ENCODE peak calls at places on chromosome 11, in four cellular contexts. Q, F, U and Z are unnamed samples. For H3K27me3, the result is how much of the 10 kb centered on the place peaks cover.

GRCh38 chr11:3627291-3627690 is 14.5 kb downstream of the ART5 start:
- DNase-seq in Q (no peak), F (no peak), U (no peak), Z (no peak)

GRCh38 chr11:101442171-101442570 is 141.6 kb downstream of the TRPC6 start:
- DNase-seq in Q (no peak), F (no peak), U (no peak), Z (no peak)

GRCh38 chr11:30321321-30321720 is 1.6 kb upstream of the ARL14EP start:
- DNase-seq in Q (no peak), F (no peak), U (no peak), Z (no peak)

GRCh38 chr11:45383229-45383628 is 97.1 kb upstream of the SYT13 start:
- DNase-seq in Q (no peak), F (no peak), U (no peak), Z (no peak)

GRCh38 chr11:83042966-83043711 is 28.6 kb downstream of the RAB30 start:
- DNase-seq in Q (no peak), F (no peak), U (no peak), Z (no peak)

GRCh38 chr11:116406042-116406441 is 366.7 kb downstream of the BUD13 start:
- DNase-seq in Q (no peak), F (no peak), U (no peak), Z (no peak)

GRCh38 chr11:30653606-30654005 is 67.5 kb upstream of the MPPED2 start:
- DNase-seq in Q (no peak), F (no peak), U (no peak), Z (no peak)

GRCh38 chr11:47550288-47551052 is 2.5 kb downstream of the CELF1 start:
- DNase-seq in Q (no peak), F (no peak), U (no peak), Z (no peak)

GRCh38 chr11:121651267-121651625 is 198.5 kb upstream of the SORL1-AS1 start:
- DNase-seq in Q (no peak), F (no peak), U (no peak), Z (no peak)

GRCh38 chr11:71267807-71268421 is 15.5 kb upstream of the SHANK2 start:
- DNase-seq in Q (no peak), F (no peak), U (no peak), Z (no peak)

GRCh38 chr11:93767018-93767417 is 17.1 kb upstream of the MED17 start:
- DNase-seq in Q (no peak), F (no peak), U (no peak), Z (no peak)

GRCh38 chr11:46392421-46393230 is 1.1 kb upstream of the CHRM4 start:
- DNase-seq in Q (peak), F (peak), U (no peak), Z (peak)

GRCh38 chr11:19199037-19199436 is 2.7 kb downstream of the CSRP3 start:
- DNase-seq in Q (no peak), F (no peak), U (no peak), Z (no peak)

GRCh38 chr11:597166-597725 is 18.5 kb downstream of the IRF7 start:
- DNase-seq in Q (peak), F (no peak), U (no peak), Z (no peak)

GRCh38 chr11:61429346-61429690 is 457 bp downstream of the CPSF7 start:
- DNase-seq in Q (peak), F (peak), U (no peak), Z (peak)

GRCh38 chr11:66220566-66220935 is 47.9 kb upstream of the RAB1B start:
- DNase-seq in Q (no peak), F (peak), U (no peak), Z (no peak)

GRCh38 chr11:34358258-34358665 is 452 bp upstream of the ABTB2 start:
- DNase-seq in Q (peak), F (peak), U (peak), Z (peak)

GRCh38 chr11:330694-331314 is 10.1 kb upstream of the IFITM3 start:
- DNase-seq in Q (no peak), F (peak), U (no peak), Z (no peak)

GRCh38 chr11:60870733-60871377 is 3.5 kb downstream of the ZP1 start:
- DNase-seq in Q (no peak), F (peak), U (no peak), Z (no peak)

GRCh38 chr11:72238492-72239295 is 5.3 kb downstream of the PHOX2A start:
- DNase-seq in Q (no peak), F (peak), U (no peak), Z (no peak)

GRCh38 chr11:335779-336665 is 15.4 kb upstream of the IFITM3 start:
- DNase-seq in Q (peak), F (peak), U (no peak), Z (no peak)

GRCh38 chr11:86905252-86905651 is 49.9 kb downstream of the FZD4 start:
- DNase-seq in Q (no peak), F (no peak), U (no peak), Z (no peak)

GRCh38 chr11:33552756-33553155 is 147.9 kb downstream of the C11orf91 start:
- DNase-seq in Q (no peak), F (no peak), U (no peak), Z (no peak)

GRCh38 chr11:27718853-27719574 is 18.8 kb upstream of the BDNF start:
- DNase-seq in Q (peak), F (no peak), U (no peak), Z (no peak)

GRCh38 chr11:109785714-109786113 is 307.5 kb upstream of the ZC3H12C start:
- DNase-seq in Q (no peak), F (no peak), U (no peak), Z (no peak)

GRCh38 chr11:46800177-46800576 is 45.9 kb downstream of the CKAP5 start:
- DNase-seq in Q (no peak), F (no peak), U (no peak), Z (no peak)

GRCh38 chr11:34423300-34423699 is 15.4 kb upstream of the CAT start:
- DNase-seq in Q (no peak), F (no peak), U (no peak), Z (no peak)

GRCh38 chr11:10263929-10264328 is 30.1 kb downstream of the SBF2 start:
- DNase-seq in Q (no peak), F (no peak), U (no peak), Z (no peak)

GRCh38 chr11:94117871-94118270 is 10.8 kb upstream of the PANX1 start:
- DNase-seq in Q (no peak), F (no peak), U (no peak), Z (no peak)

GRCh38 chr11:72426054-72426757 is 8.1 kb downstream of the CLPB start:
- DNase-seq in Q (no peak), F (no peak), U (no peak), Z (no peak)

GRCh38 chr11:122746611-122747305 is 91.2 kb downstream of the UBASH3B start:
- DNase-seq in Q (no peak), F (no peak), U (no peak), Z (no peak)

GRCh38 chr11:12543596-12544415 is 130.4 kb upstream of the TEAD1 start:
- DNase-seq in Q (no peak), F (no peak), U (no peak), Z (no peak)

GRCh38 chr11:129364143-129364654 is 11.4 kb upstream of the BARX2 start:
- DNase-seq in Q (peak), F (peak), U (no peak), Z (peak)

GRCh38 chr11:72655896-72656464 is 18.2 kb downstream of the PDE2A start:
- DNase-seq in Q (no peak), F (no peak), U (no peak), Z (no peak)

GRCh38 chr11:11486002-11486401 is 133.0 kb upstream of the CSNK2A3 start:
- DNase-seq in Q (no peak), F (no peak), U (no peak), Z (no peak)

GRCh38 chr11:2295971-2296912 is 5.5 kb downstream of the C11orf21 start:
- DNase-seq in Q (no peak), F (no peak), U (no peak), Z (no peak)

DNA sequence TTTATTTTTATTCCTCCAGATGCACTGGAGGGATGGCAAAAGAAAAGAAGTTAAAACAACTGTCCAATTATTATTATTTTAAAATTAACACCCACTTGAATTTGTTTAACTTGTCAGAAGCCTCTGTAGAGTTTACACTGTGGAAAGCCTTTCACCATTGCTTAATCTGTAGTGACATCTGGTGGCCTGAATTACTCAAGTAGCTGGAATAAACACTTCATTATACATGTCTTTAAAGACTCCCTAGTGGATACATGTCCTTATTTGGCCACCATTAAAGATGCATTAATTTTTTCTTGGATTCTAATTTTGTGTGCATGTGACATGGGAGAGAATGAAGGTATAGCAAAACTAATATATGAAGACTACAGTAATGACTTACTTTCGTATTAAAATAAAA is 1496.5 kb downstream of the FAM181B start:
- DNase-seq in Q (peak), F (peak), U (no peak), Z (no peak)
- TF ChIP-seq CTCF in Q (peak), F (no peak), U (no peak), Z (no peak)

GRCh38 chr11:59191095-59191494 is 19.2 kb downstream of the DTX4 start:
- DNase-seq in Q (no peak), F (peak), U (no peak), Z (no peak)
- H3K27me3 ChIP-seq in Q (under half), F (under half), U (under half), Z (under half)

GRCh38 chr11:68651208-68651984 is 32.9 kb upstream of the GAL start:
- DNase-seq in Q (no peak), F (peak), U (no peak), Z (no peak)
- TF ChIP-seq CTCF in Q (no peak), F (no peak), U (no peak), Z (no peak)

DNA sequence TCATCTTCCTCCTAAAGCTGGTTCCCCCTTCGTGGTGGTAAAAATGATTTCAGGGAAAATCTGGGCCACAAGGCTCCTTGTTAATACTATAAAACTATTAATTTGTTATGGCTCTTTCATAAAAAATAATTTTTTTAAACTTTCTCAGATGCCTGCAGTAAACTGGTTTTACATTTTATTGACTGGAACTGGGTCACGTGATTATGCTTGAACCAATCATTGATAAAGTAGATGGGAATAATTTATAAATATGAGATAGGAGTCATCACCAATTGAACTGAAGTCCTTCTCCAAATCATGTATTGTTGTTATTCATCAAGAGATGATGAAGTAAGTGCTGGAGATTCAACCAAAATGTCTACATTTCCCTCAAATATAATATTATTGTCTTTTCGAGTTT is 138.4 kb downstream of the SLC17A6 start:
- DNase-seq in Q (no peak), F (no peak), U (no peak), Z (no peak)
- H3K27me3 ChIP-seq in Q (under half), F (under half), U (under half), Z (under half)

GRCh38 chr11:73760066-73760679 is 701 bp downstream of the RAB6A start:
- DNase-seq in Q (peak), F (peak), U (peak), Z (no peak)

GRCh38 chr11:73761403-73761945 is 600 bp upstream of the RAB6A start:
- DNase-seq in Q (no peak), F (no peak), U (no peak), Z (no peak)

GRCh38 chr11:73760680-73761402 is at the start of gene RAB6A:
- DNase-seq in Q (peak), F (peak), U (peak), Z (peak)

GRCh38 chr11:73758451-73758850 is 2.4 kb downstream of the RAB6A start:
- DNase-seq in Q (no peak), F (no peak), U (no peak), Z (no peak)

DNA sequence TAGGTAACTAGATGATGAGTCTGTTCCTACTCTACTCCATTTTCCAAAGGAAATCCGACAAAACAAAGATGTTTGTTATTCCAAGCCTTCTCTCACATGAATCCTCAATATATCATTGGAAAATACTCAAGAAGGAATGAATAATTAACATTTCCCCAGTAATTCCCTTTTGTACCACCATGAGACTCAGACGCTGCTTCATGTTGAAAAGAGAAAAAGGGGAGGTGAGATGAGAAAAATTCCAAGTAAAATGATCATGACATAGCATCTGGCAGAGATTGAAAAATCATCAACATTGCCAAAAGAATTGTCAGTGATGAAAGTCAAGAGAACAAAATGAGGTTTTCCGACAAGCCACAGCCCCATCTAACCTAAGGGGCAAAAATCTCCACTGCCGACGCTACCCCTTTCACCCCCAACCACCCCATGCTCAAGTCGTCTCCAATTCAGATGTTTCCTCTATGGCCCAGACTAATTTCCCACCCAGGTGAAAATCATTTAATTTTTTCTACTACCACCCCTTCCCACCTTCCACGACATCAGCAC is 1.3 kb downstream of the RAB6A start:
- DNase-seq in Q (no peak), F (no peak), U (no peak), Z (no peak)
- TF ChIP-seq CTCF in Q (peak), F (peak), U (peak), Z (no peak)

GRCh38 chr11:124751741-124752470 is at the start of gene VSIG2:
- DNase-seq in Q (no peak), F (no peak), U (no peak), Z (no peak)

GRCh38 chr11:124751391-124751740 is 689 bp downstream of the VSIG2 start:
- DNase-seq in Q (no peak), F (no peak), U (no peak), Z (no peak)

GRCh38 chr11:124753624-124754023 is 1.6 kb upstream of the VSIG2 start:
- DNase-seq in Q (no peak), F (no peak), U (no peak), Z (no peak)

GRCh38 chr11:124753207-124753606 is 1.2 kb upstream of the VSIG2 start:
- DNase-seq in Q (no peak), F (no peak), U (no peak), Z (no peak)

GRCh38 chr11:124752471-124753100 is 531 bp upstream of the VSIG2 start:
- DNase-seq in Q (no peak), F (no peak), U (no peak), Z (no peak)
- H3K27me3 ChIP-seq in Q (half or more), F (under half), U (under half), Z (under half)